ENCODE peak calls at places on chromosome X, in seven cellular contexts. One of them, this sample, is unnamed.

GRCh38 chrX:758917-759316 is 128.3 kb downstream of the SHOX start:
- DNase-seq in RWPE1: no peak
- DNase-seq in H9: no peak
- DNase-seq in astrocyte of the spinal cord: no peak
- DNase-seq in astrocyte of the cerebellum: no peak
- DNase-seq in progenitor cell of endocrine pancreas: no peak
- DNase-seq in testis: no peak
- DNase-seq in this sample: no peak

GRCh38 chrX:8738588-8739189 is 6.8 kb upstream of the ANOS1 start:
- DNase-seq in RWPE1: no peak
- DNase-seq in H9: no peak
- DNase-seq in astrocyte of the spinal cord: peak; percentile 51
- DNase-seq in astrocyte of the cerebellum: peak; percentile 31
- DNase-seq in progenitor cell of endocrine pancreas: no peak
- DNase-seq in testis: peak; percentile 51
- DNase-seq in this sample: no peak

GRCh38 chrX:149467920-149468319 is 37.2 kb downstream of the IDS start:
- DNase-seq in RWPE1: no peak
- DNase-seq in H9: no peak
- DNase-seq in astrocyte of the spinal cord: no peak
- DNase-seq in astrocyte of the cerebellum: no peak
- DNase-seq in progenitor cell of endocrine pancreas: no peak
- DNase-seq in testis: no peak
- DNase-seq in this sample: no peak

GRCh38 chrX:124239911-124240310 is 92.5 kb upstream of the TEX13D start:
- DNase-seq in RWPE1: no peak
- DNase-seq in H9: no peak
- DNase-seq in astrocyte of the spinal cord: no peak
- DNase-seq in astrocyte of the cerebellum: no peak
- DNase-seq in progenitor cell of endocrine pancreas: no peak
- DNase-seq in testis: no peak
- DNase-seq in this sample: no peak

GRCh38 chrX:19034025-19034424 is 50.1 kb upstream of the PHKA2 start:
- DNase-seq in RWPE1: peak; percentile 6
- DNase-seq in H9: no peak
- DNase-seq in astrocyte of the spinal cord: no peak
- DNase-seq in astrocyte of the cerebellum: no peak
- DNase-seq in progenitor cell of endocrine pancreas: no peak
- DNase-seq in testis: no peak
- DNase-seq in this sample: no peak

GRCh38 chrX:24241822-24242648 is 71.8 kb downstream of the SUPT20HL2 start:
- DNase-seq in RWPE1: peak; percentile 29
- DNase-seq in H9: no peak
- DNase-seq in astrocyte of the spinal cord: peak; percentile 48
- DNase-seq in astrocyte of the cerebellum: peak; percentile 22
- DNase-seq in progenitor cell of endocrine pancreas: no peak
- DNase-seq in testis: no peak
- DNase-seq in this sample: no peak

GRCh38 chrX:96889726-96890125 is 6.0 kb downstream of the RPA4 start:
- DNase-seq in RWPE1: no peak
- DNase-seq in H9: no peak
- DNase-seq in astrocyte of the spinal cord: no peak
- DNase-seq in astrocyte of the cerebellum: no peak
- DNase-seq in progenitor cell of endocrine pancreas: no peak
- DNase-seq in testis: no peak
- DNase-seq in this sample: no peak

GRCh38 chrX:154512879-154513553 is 3.0 kb downstream of the FAM3A start:
- DNase-seq in RWPE1: no peak
- DNase-seq in H9: no peak
- DNase-seq in astrocyte of the spinal cord: no peak
- DNase-seq in astrocyte of the cerebellum: no peak
- DNase-seq in progenitor cell of endocrine pancreas: no peak
- DNase-seq in testis: no peak
- DNase-seq in this sample: no peak

GRCh38 chrX:13109811-13110210 is 65.4 kb upstream of the FAM9C start:
- DNase-seq in RWPE1: no peak
- DNase-seq in H9: no peak
- DNase-seq in astrocyte of the spinal cord: peak; percentile 36
- DNase-seq in astrocyte of the cerebellum: no peak
- DNase-seq in progenitor cell of endocrine pancreas: no peak
- DNase-seq in testis: no peak
- DNase-seq in this sample: no peak

GRCh38 chrX:68506649-68507048 is 7.8 kb downstream of the YIPF6 start:
- DNase-seq in RWPE1: no peak
- DNase-seq in H9: no peak
- DNase-seq in astrocyte of the spinal cord: no peak
- DNase-seq in astrocyte of the cerebellum: no peak
- DNase-seq in progenitor cell of endocrine pancreas: no peak
- DNase-seq in testis: no peak
- DNase-seq in this sample: no peak

GRCh38 chrX:68508799-68509198 is 9.9 kb downstream of the YIPF6 start:
- DNase-seq in RWPE1: peak; percentile 1
- DNase-seq in H9: no peak
- DNase-seq in astrocyte of the spinal cord: no peak
- DNase-seq in astrocyte of the cerebellum: no peak
- DNase-seq in progenitor cell of endocrine pancreas: no peak
- DNase-seq in testis: no peak
- DNase-seq in this sample: no peak

DNA sequence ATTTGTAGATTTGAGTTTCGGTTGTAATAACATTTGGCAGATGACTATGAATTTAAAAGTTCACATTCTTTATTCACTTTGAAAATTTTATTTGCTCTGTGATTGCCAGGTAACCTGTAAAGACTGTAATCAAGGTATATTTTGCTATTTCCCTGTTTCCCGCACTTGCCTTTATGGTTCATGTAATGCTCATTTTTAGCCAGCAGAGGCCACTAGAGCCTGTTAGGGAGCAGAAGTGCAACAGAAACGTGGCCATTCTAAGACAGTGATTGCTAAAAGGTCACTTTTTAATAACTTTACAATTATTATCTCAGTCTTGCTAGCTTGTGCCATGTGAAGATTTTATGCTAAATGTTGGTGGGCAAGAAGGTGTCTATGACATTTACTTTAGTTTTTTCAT is 12.4 kb downstream of the YIPF6 start:
- DNase-seq in RWPE1: peak; percentile 14
- DNase-seq in H9: no peak
- DNase-seq in astrocyte of the spinal cord: peak; percentile 45
- DNase-seq in astrocyte of the cerebellum: peak; percentile 31
- DNase-seq in progenitor cell of endocrine pancreas: no peak
- DNase-seq in testis: peak; percentile 25
- DNase-seq in this sample: no peak
- TF ChIP-seq CTCF in RWPE1: peak; percentile 66
- TF ChIP-seq CTCF in H9: peak; percentile 77
- TF ChIP-seq CTCF in astrocyte of the spinal cord: peak; percentile 78
- TF ChIP-seq CTCF in astrocyte of the cerebellum: peak; percentile 73
- TF ChIP-seq CTCF in progenitor cell of endocrine pancreas: peak; percentile 70
- TF ChIP-seq CTCF in testis: peak; percentile 55
- TF ChIP-seq CTCF in this sample: peak; percentile 85

GRCh38 chrX:3938587-3938986 is 225.1 kb upstream of the PRKX start:
- DNase-seq in RWPE1: no peak
- DNase-seq in H9: no peak
- DNase-seq in astrocyte of the spinal cord: no peak
- DNase-seq in astrocyte of the cerebellum: no peak
- DNase-seq in progenitor cell of endocrine pancreas: no peak
- DNase-seq in testis: no peak
- DNase-seq in this sample: no peak

DNA sequence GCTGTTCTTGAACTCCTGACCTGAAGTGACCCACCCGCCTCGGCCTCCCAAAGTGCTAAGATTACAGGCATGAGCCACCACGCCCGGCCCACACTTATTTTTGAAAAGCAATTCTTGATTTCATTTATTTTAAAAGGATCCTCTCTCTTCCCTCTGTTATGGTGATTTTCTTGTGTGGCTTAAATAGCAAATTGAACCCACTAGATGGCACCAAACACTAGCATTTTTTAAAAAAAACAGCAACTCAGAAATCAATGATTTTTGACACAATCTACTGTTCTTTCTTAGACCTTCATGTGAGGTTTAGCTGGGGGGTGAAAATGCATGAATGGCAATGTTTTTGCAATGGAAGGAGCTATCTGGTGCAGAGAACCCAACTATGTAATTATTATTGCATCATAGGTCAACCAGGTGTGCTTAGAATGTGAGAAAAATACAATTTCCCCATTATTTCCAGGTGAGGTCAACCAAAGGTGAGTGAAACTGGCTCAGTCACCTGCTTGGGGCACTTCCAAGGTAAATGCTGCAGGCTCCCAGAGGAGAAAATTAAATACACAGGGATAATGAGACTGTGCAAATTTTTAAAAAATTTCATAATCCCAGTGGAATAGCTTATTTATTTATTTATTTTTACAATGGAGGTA is 226.6 kb upstream of the PRKX start:
- DNase-seq in RWPE1: peak; percentile 3
- DNase-seq in H9: no peak
- DNase-seq in astrocyte of the spinal cord: peak; percentile 26
- DNase-seq in astrocyte of the cerebellum: peak; percentile 12
- DNase-seq in progenitor cell of endocrine pancreas: no peak
- DNase-seq in testis: no peak
- DNase-seq in this sample: no peak
- TF ChIP-seq CTCF in RWPE1: peak; percentile 22
- TF ChIP-seq CTCF in H9: peak; percentile 74
- TF ChIP-seq CTCF in astrocyte of the spinal cord: peak; percentile 57
- TF ChIP-seq CTCF in astrocyte of the cerebellum: peak; percentile 47
- TF ChIP-seq CTCF in progenitor cell of endocrine pancreas: peak; percentile 74
- TF ChIP-seq CTCF in testis: peak; percentile 8
- TF ChIP-seq CTCF in this sample: peak; percentile 40

DNA sequence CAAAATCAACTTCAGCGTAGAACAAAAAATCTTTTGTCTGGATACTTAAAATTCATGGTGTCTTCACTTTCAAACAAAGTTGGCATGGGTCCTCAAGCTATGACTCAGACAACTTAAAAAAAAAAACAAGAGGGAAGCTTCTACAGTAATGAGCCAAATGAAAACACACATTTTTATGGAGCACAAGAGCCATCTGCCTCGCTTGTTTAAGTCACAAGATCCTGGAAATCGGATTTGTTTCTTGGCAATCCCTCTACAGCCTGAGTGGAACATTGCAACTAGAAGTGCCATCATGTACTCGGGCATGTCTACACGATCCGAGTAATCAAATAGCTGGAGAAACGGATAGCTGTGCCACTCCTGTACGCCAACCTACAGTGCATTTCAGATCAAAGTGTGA is 22.6 kb downstream of the LAMP2 start:
- DNase-seq in RWPE1: no peak
- DNase-seq in H9: no peak
- DNase-seq in astrocyte of the spinal cord: peak; percentile 75
- DNase-seq in astrocyte of the cerebellum: peak; percentile 53
- DNase-seq in progenitor cell of endocrine pancreas: no peak
- DNase-seq in testis: no peak
- DNase-seq in this sample: no peak
- TF ChIP-seq CTCF in RWPE1: no peak
- TF ChIP-seq CTCF in H9: no peak
- TF ChIP-seq CTCF in astrocyte of the spinal cord: no peak
- TF ChIP-seq CTCF in astrocyte of the cerebellum: peak; percentile 12
- TF ChIP-seq CTCF in progenitor cell of endocrine pancreas: no peak
- TF ChIP-seq CTCF in testis: no peak
- TF ChIP-seq CTCF in this sample: no peak

GRCh38 chrX:49165901-49166881 is 3.6 kb downstream of the MAGIX start:
- DNase-seq in RWPE1: peak; percentile 80
- DNase-seq in H9: peak; percentile 94
- DNase-seq in astrocyte of the spinal cord: peak; percentile 77
- DNase-seq in astrocyte of the cerebellum: peak; percentile 28
- DNase-seq in progenitor cell of endocrine pancreas: peak; percentile 72
- DNase-seq in testis: peak; percentile 75
- DNase-seq in this sample: no peak
- TF ChIP-seq CTCF in RWPE1: peak; percentile 45
- TF ChIP-seq CTCF in H9: peak; percentile 53
- TF ChIP-seq CTCF in astrocyte of the spinal cord: peak; percentile 12
- TF ChIP-seq CTCF in astrocyte of the cerebellum: no peak
- TF ChIP-seq CTCF in progenitor cell of endocrine pancreas: peak; percentile 27
- TF ChIP-seq CTCF in testis: no peak
- TF ChIP-seq CTCF in this sample: no peak

DNA sequence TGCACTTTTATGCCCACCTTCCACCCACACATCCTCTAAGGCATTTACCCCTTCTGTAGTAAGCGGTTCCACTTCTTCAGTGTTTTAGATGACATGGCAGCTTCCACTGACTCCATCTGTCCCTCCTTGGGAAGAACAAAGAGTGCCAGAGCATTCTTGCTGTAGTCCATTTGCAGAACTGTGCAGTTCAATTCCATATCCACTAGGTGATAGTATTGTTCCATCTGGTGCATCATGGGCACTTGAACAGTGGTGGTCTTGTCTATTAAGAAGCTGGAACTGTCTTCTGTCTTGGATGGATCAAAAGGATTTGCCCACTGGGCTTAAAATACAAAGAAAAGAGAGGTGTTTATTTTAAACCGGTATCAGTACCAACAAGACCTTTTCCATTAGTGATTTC is 3.5 kb downstream of the SERPINA7 start:
- DNase-seq in RWPE1: no peak
- DNase-seq in H9: no peak
- DNase-seq in astrocyte of the spinal cord: no peak
- DNase-seq in astrocyte of the cerebellum: no peak
- DNase-seq in progenitor cell of endocrine pancreas: no peak
- DNase-seq in testis: no peak
- DNase-seq in this sample: no peak
- TF ChIP-seq CTCF in RWPE1: no peak
- TF ChIP-seq CTCF in H9: peak; percentile 48
- TF ChIP-seq CTCF in astrocyte of the spinal cord: peak; percentile 52
- TF ChIP-seq CTCF in astrocyte of the cerebellum: peak; percentile 45
- TF ChIP-seq CTCF in progenitor cell of endocrine pancreas: no peak
- TF ChIP-seq CTCF in testis: peak; percentile 34
- TF ChIP-seq CTCF in this sample: no peak

GRCh38 chrX:78092296-78092695 is 11.8 kb upstream of the PGK1 start:
- DNase-seq in RWPE1: peak; percentile 16
- DNase-seq in H9: peak; percentile 73
- DNase-seq in astrocyte of the spinal cord: peak; percentile 62
- DNase-seq in astrocyte of the cerebellum: peak; percentile 19
- DNase-seq in progenitor cell of endocrine pancreas: no peak
- DNase-seq in testis: no peak
- DNase-seq in this sample: no peak
- TF ChIP-seq CTCF in RWPE1: peak; percentile 34
- TF ChIP-seq CTCF in H9: peak; percentile 57
- TF ChIP-seq CTCF in astrocyte of the spinal cord: peak; percentile 38
- TF ChIP-seq CTCF in astrocyte of the cerebellum: peak; percentile 52
- TF ChIP-seq CTCF in progenitor cell of endocrine pancreas: peak; percentile 42
- TF ChIP-seq CTCF in testis: no peak
- TF ChIP-seq CTCF in this sample: peak; percentile 44

This sample was measured in AG09319.